ENCODE peak calls at places on chromosome 18, in seven cellular contexts. One of them, this sample, is unnamed.

GRCh38 chr18:63131106-63131943 is 188.2 kb downstream of the BCL2 start:
- DNase-seq in body of pancreas: peak
- DNase-seq in stimulated activated CD8-positive, alpha-beta memory T cell treated with anti-CD3 and anti-CD28 coated beads, Interleukin-12 subunit alpha, Interleukin-12 subunit beta, amount 100 ng/mL, for 1 hour: peak
- DNase-seq in SJSA1: peak
- DNase-seq in H9: peak
- DNase-seq in substantia nigra: no peak
- DNase-seq in HTR-8/SVneo: peak
- DNase-seq in this sample: no peak

GRCh38 chr18:23662309-23663263 is at the start of gene ANKRD29:
- DNase-seq in body of pancreas: peak
- DNase-seq in stimulated activated CD8-positive, alpha-beta memory T cell treated with anti-CD3 and anti-CD28 coated beads, Interleukin-12 subunit alpha, Interleukin-12 subunit beta, amount 100 ng/mL, for 1 hour: peak
- DNase-seq in SJSA1: no peak
- DNase-seq in H9: peak
- DNase-seq in substantia nigra: peak
- DNase-seq in HTR-8/SVneo: peak
- DNase-seq in this sample: peak

GRCh38 chr18:7349181-7349837 is 118.4 kb downstream of the LRRC30 start:
- DNase-seq in body of pancreas: no peak
- DNase-seq in stimulated activated CD8-positive, alpha-beta memory T cell treated with anti-CD3 and anti-CD28 coated beads, Interleukin-12 subunit alpha, Interleukin-12 subunit beta, amount 100 ng/mL, for 1 hour: no peak
- DNase-seq in SJSA1: no peak
- DNase-seq in H9: no peak
- DNase-seq in substantia nigra: no peak
- DNase-seq in HTR-8/SVneo: no peak
- DNase-seq in this sample: no peak

GRCh38 chr18:51519571-51519970 is 322.1 kb upstream of the MEX3C start:
- DNase-seq in body of pancreas: no peak
- DNase-seq in stimulated activated CD8-positive, alpha-beta memory T cell treated with anti-CD3 and anti-CD28 coated beads, Interleukin-12 subunit alpha, Interleukin-12 subunit beta, amount 100 ng/mL, for 1 hour: no peak
- DNase-seq in SJSA1: no peak
- DNase-seq in H9: no peak
- DNase-seq in substantia nigra: no peak
- DNase-seq in HTR-8/SVneo: no peak
- DNase-seq in this sample: no peak

GRCh38 chr18:67486534-67486933 is 30.0 kb downstream of the DSEL start:
- DNase-seq in body of pancreas: no peak
- DNase-seq in stimulated activated CD8-positive, alpha-beta memory T cell treated with anti-CD3 and anti-CD28 coated beads, Interleukin-12 subunit alpha, Interleukin-12 subunit beta, amount 100 ng/mL, for 1 hour: no peak
- DNase-seq in SJSA1: no peak
- DNase-seq in H9: no peak
- DNase-seq in substantia nigra: no peak
- DNase-seq in HTR-8/SVneo: no peak
- DNase-seq in this sample: no peak

GRCh38 chr18:76405761-76406356 is 89.2 kb downstream of the ZNF516 start:
- DNase-seq in body of pancreas: peak
- DNase-seq in stimulated activated CD8-positive, alpha-beta memory T cell treated with anti-CD3 and anti-CD28 coated beads, Interleukin-12 subunit alpha, Interleukin-12 subunit beta, amount 100 ng/mL, for 1 hour: no peak
- DNase-seq in SJSA1: peak
- DNase-seq in H9: peak
- DNase-seq in substantia nigra: peak
- DNase-seq in HTR-8/SVneo: peak
- DNase-seq in this sample: peak

GRCh38 chr18:3037423-3037915 is 24.5 kb upstream of the LPIN2 start:
- DNase-seq in body of pancreas: peak
- DNase-seq in stimulated activated CD8-positive, alpha-beta memory T cell treated with anti-CD3 and anti-CD28 coated beads, Interleukin-12 subunit alpha, Interleukin-12 subunit beta, amount 100 ng/mL, for 1 hour: no peak
- DNase-seq in SJSA1: peak
- DNase-seq in H9: no peak
- DNase-seq in substantia nigra: no peak
- DNase-seq in HTR-8/SVneo: peak
- DNase-seq in this sample: peak

GRCh38 chr18:62556397-62556796 is 33.6 kb downstream of the ZCCHC2 start:
- DNase-seq in body of pancreas: no peak
- DNase-seq in stimulated activated CD8-positive, alpha-beta memory T cell treated with anti-CD3 and anti-CD28 coated beads, Interleukin-12 subunit alpha, Interleukin-12 subunit beta, amount 100 ng/mL, for 1 hour: no peak
- DNase-seq in SJSA1: no peak
- DNase-seq in H9: no peak
- DNase-seq in substantia nigra: no peak
- DNase-seq in HTR-8/SVneo: no peak
- DNase-seq in this sample: no peak

GRCh38 chr18:77078671-77079070 is 53.9 kb downstream of the MBP start:
- DNase-seq in body of pancreas: no peak
- DNase-seq in stimulated activated CD8-positive, alpha-beta memory T cell treated with anti-CD3 and anti-CD28 coated beads, Interleukin-12 subunit alpha, Interleukin-12 subunit beta, amount 100 ng/mL, for 1 hour: no peak
- DNase-seq in SJSA1: no peak
- DNase-seq in H9: no peak
- DNase-seq in substantia nigra: no peak
- DNase-seq in HTR-8/SVneo: no peak
- DNase-seq in this sample: no peak